ENCODE peak calls at places on chromosome 12, in six cellular contexts. One of them, this sample, is unnamed.

GRCh38 chr12:55708695-55709233 is 1.1 kb upstream of the ITGA7 start:
- DNase-seq in ELF-1: no peak
- DNase-seq in activated T-cell treated with anti-CD3 and anti-CD28 coated beads for 48 hours: no peak
- DNase-seq in anterior cingulate cortex: no peak
- DNase-seq in HuH-7.5: no peak
- DNase-seq in left lung: no peak
- DNase-seq in this sample: no peak

GRCh38 chr12:105083551-105084105 is 630 bp downstream of the ALDH1L2 start:
- DNase-seq in ELF-1: peak
- DNase-seq in activated T-cell treated with anti-CD3 and anti-CD28 coated beads for 48 hours: no peak
- DNase-seq in anterior cingulate cortex: peak
- DNase-seq in HuH-7.5: no peak
- DNase-seq in left lung: peak
- DNase-seq in this sample: peak

GRCh38 chr12:39620664-39621658 is 1.4 kb upstream of the ABCD2 start:
- DNase-seq in ELF-1: no peak
- DNase-seq in activated T-cell treated with anti-CD3 and anti-CD28 coated beads for 48 hours: peak
- DNase-seq in anterior cingulate cortex: no peak
- DNase-seq in HuH-7.5: no peak
- DNase-seq in left lung: no peak
- DNase-seq in this sample: no peak

GRCh38 chr12:76085159-76085868 is 829 bp upstream of the NAP1L1 start:
- DNase-seq in ELF-1: no peak
- DNase-seq in activated T-cell treated with anti-CD3 and anti-CD28 coated beads for 48 hours: no peak
- DNase-seq in anterior cingulate cortex: no peak
- DNase-seq in HuH-7.5: peak
- DNase-seq in left lung: no peak
- DNase-seq in this sample: no peak

GRCh38 chr12:61991663-61992062 is 268.5 kb upstream of the USP15 start:
- DNase-seq in ELF-1: no peak
- DNase-seq in activated T-cell treated with anti-CD3 and anti-CD28 coated beads for 48 hours: no peak
- DNase-seq in anterior cingulate cortex: no peak
- DNase-seq in HuH-7.5: no peak
- DNase-seq in left lung: no peak
- DNase-seq in this sample: no peak

GRCh38 chr12:57836442-57837375 is 9.8 kb downstream of the CTDSP2 start:
- DNase-seq in ELF-1: peak
- DNase-seq in activated T-cell treated with anti-CD3 and anti-CD28 coated beads for 48 hours: peak
- DNase-seq in anterior cingulate cortex: no peak
- DNase-seq in HuH-7.5: no peak
- DNase-seq in left lung: peak
- DNase-seq in this sample: no peak

GRCh38 chr12:63967358-63967757 is 122.9 kb downstream of the SRGAP1 start:
- DNase-seq in ELF-1: peak
- DNase-seq in activated T-cell treated with anti-CD3 and anti-CD28 coated beads for 48 hours: no peak
- DNase-seq in anterior cingulate cortex: no peak
- DNase-seq in HuH-7.5: no peak
- DNase-seq in left lung: no peak
- DNase-seq in this sample: no peak

GRCh38 chr12:3744216-3744883 is 8.6 kb downstream of the CRACR2A start:
- DNase-seq in ELF-1: no peak
- DNase-seq in activated T-cell treated with anti-CD3 and anti-CD28 coated beads for 48 hours: no peak
- DNase-seq in anterior cingulate cortex: no peak
- DNase-seq in HuH-7.5: no peak
- DNase-seq in left lung: no peak
- DNase-seq in this sample: no peak

GRCh38 chr12:58920956-58921861 is 905 bp upstream of the LRIG3 start:
- DNase-seq in ELF-1: no peak
- DNase-seq in activated T-cell treated with anti-CD3 and anti-CD28 coated beads for 48 hours: no peak
- DNase-seq in anterior cingulate cortex: no peak
- DNase-seq in HuH-7.5: peak
- DNase-seq in left lung: no peak
- DNase-seq in this sample: peak

GRCh38 chr12:12214635-12215131 is 52.2 kb downstream of the LRP6 start:
- DNase-seq in ELF-1: no peak
- DNase-seq in activated T-cell treated with anti-CD3 and anti-CD28 coated beads for 48 hours: no peak
- DNase-seq in anterior cingulate cortex: no peak
- DNase-seq in HuH-7.5: no peak
- DNase-seq in left lung: no peak
- DNase-seq in this sample: no peak

GRCh38 chr12:68733661-68734071 is 12.3 kb upstream of the SLC35E3 start:
- DNase-seq in ELF-1: no peak
- DNase-seq in activated T-cell treated with anti-CD3 and anti-CD28 coated beads for 48 hours: no peak
- DNase-seq in anterior cingulate cortex: no peak
- DNase-seq in HuH-7.5: no peak
- DNase-seq in left lung: no peak
- DNase-seq in this sample: no peak

GRCh38 chr12:69163681-69164362 is 75.5 kb upstream of the CPSF6 start:
- DNase-seq in ELF-1: no peak
- DNase-seq in activated T-cell treated with anti-CD3 and anti-CD28 coated beads for 48 hours: no peak
- DNase-seq in anterior cingulate cortex: no peak
- DNase-seq in HuH-7.5: no peak
- DNase-seq in left lung: no peak
- DNase-seq in this sample: no peak

GRCh38 chr12:27982951-27983350 is 10.4 kb upstream of the PTHLH start:
- DNase-seq in ELF-1: no peak
- DNase-seq in activated T-cell treated with anti-CD3 and anti-CD28 coated beads for 48 hours: no peak
- DNase-seq in anterior cingulate cortex: no peak
- DNase-seq in HuH-7.5: no peak
- DNase-seq in left lung: no peak
- DNase-seq in this sample: no peak

GRCh38 chr12:95788637-95789036 is 1.9 kb downstream of the NTN4 start:
- DNase-seq in ELF-1: no peak
- DNase-seq in activated T-cell treated with anti-CD3 and anti-CD28 coated beads for 48 hours: no peak
- DNase-seq in anterior cingulate cortex: no peak
- DNase-seq in HuH-7.5: no peak
- DNase-seq in left lung: no peak
- DNase-seq in this sample: no peak

GRCh38 chr12:90407841-90408240 is 547.1 kb downstream of the CCER1 start:
- DNase-seq in ELF-1: no peak
- DNase-seq in activated T-cell treated with anti-CD3 and anti-CD28 coated beads for 48 hours: no peak
- DNase-seq in anterior cingulate cortex: no peak
- DNase-seq in HuH-7.5: no peak
- DNase-seq in left lung: no peak
- DNase-seq in this sample: no peak

GRCh38 chr12:89335452-89336244 is 16.7 kb downstream of the DUSP6 start:
- DNase-seq in ELF-1: peak
- DNase-seq in activated T-cell treated with anti-CD3 and anti-CD28 coated beads for 48 hours: no peak
- DNase-seq in anterior cingulate cortex: no peak
- DNase-seq in HuH-7.5: no peak
- DNase-seq in left lung: no peak
- DNase-seq in this sample: peak

GRCh38 chr12:460301-461230 is 827 bp downstream of the B4GALNT3 start:
- DNase-seq in ELF-1: no peak
- DNase-seq in activated T-cell treated with anti-CD3 and anti-CD28 coated beads for 48 hours: peak
- DNase-seq in anterior cingulate cortex: no peak
- DNase-seq in HuH-7.5: peak
- DNase-seq in left lung: no peak
- DNase-seq in this sample: peak

GRCh38 chr12:87160848-87161601 is 868.2 kb downstream of the C12orf50 start:
- DNase-seq in ELF-1: no peak
- DNase-seq in activated T-cell treated with anti-CD3 and anti-CD28 coated beads for 48 hours: no peak
- DNase-seq in anterior cingulate cortex: no peak
- DNase-seq in HuH-7.5: no peak
- DNase-seq in left lung: no peak
- DNase-seq in this sample: no peak

GRCh38 chr12:104220931-104221330 is 5.4 kb downstream of the TXNRD1 start:
- DNase-seq in ELF-1: no peak
- DNase-seq in activated T-cell treated with anti-CD3 and anti-CD28 coated beads for 48 hours: no peak
- DNase-seq in anterior cingulate cortex: no peak
- DNase-seq in HuH-7.5: no peak
- DNase-seq in left lung: no peak
- DNase-seq in this sample: no peak

This sample was measured in Caco-2.